ENCODE peak calls at places on chromosomes 11 and 22, in seven cellular contexts. X, P, Y, T, J, M and K are unnamed samples.

GRCh38 chr11:119518746-119519382 is 95.9 kb upstream of the THY1 start:
- DNase-seq in X (no peak), P (no peak), Y (peak; percentile 42), T (no peak), J (no peak), M (peak; percentile 53), K (peak; percentile 59)

GRCh38 chr11:114291381-114291780 is 4.8 kb upstream of the NNMT start:
- DNase-seq in X (no peak), P (no peak), Y (no peak), T (no peak), J (no peak), M (peak; percentile 76), K (no peak)

GRCh38 chr11:19912206-19913118 is 199.8 kb downstream of the NAV2 start:
- DNase-seq in X (no peak), P (no peak), Y (no peak), T (no peak), J (no peak), M (no peak), K (no peak)

GRCh38 chr22:26065847-26066246 is 103.4 kb upstream of the SEZ6L start:
- DNase-seq in X (no peak), P (no peak), Y (no peak), T (no peak), J (no peak), M (no peak), K (peak; percentile 47)

GRCh38 chr22:44951510-44951816 is 58.3 kb downstream of the PHF21B start:
- DNase-seq in X (no peak), P (no peak), Y (no peak), T (no peak), J (no peak), M (no peak), K (no peak)

GRCh38 chr22:27726726-27727449 is 74.7 kb downstream of the MN1 start:
- DNase-seq in X (no peak), P (peak; percentile 84), Y (peak; percentile 83), T (no peak), J (peak; percentile 88), M (peak; percentile 98), K (peak; percentile 74)

GRCh38 chr11:86713552-86713951 is 41.1 kb upstream of the ME3 start:
- DNase-seq in X (no peak), P (no peak), Y (peak; percentile 6), T (no peak), J (no peak), M (no peak), K (no peak)

GRCh38 chr11:69637601-69637955 is 3.4 kb upstream of the CCND1 start:
- DNase-seq in X (no peak), P (no peak), Y (peak; percentile 33), T (peak; percentile 72), J (no peak), M (no peak), K (no peak)

GRCh38 chr11:43035011-43035564 is 276.7 kb upstream of the API5 start:
- DNase-seq in X (no peak), P (peak; percentile 28), Y (no peak), T (no peak), J (no peak), M (no peak), K (no peak)

GRCh38 chr11:107898270-107898669 is 30.0 kb upstream of the RAB39A start:
- DNase-seq in X (no peak), P (no peak), Y (peak; percentile 58), T (no peak), J (no peak), M (peak; percentile 74), K (peak; percentile 61)

GRCh38 chr11:29627541-29627940 is 389.3 kb downstream of the KCNA4 start:
- DNase-seq in X (no peak), P (no peak), Y (no peak), T (no peak), J (no peak), M (no peak), K (no peak)

GRCh38 chr22:23772315-23773246 is at the start of gene MMP11:
- DNase-seq in X (peak; percentile 44), P (peak; percentile 50), Y (no peak), T (no peak), J (peak; percentile 73), M (peak; percentile 27), K (no peak)

GRCh38 chr11:5380740-5381342 is 2.8 kb upstream of the OR51M1 start:
- DNase-seq in X (no peak), P (peak; percentile 59), Y (no peak), T (no peak), J (no peak), M (peak; percentile 83), K (peak; percentile 58)

GRCh38 chr11:48170176-48170839 is 46.3 kb upstream of the OR4B1 start:
- DNase-seq in X (no peak), P (no peak), Y (no peak), T (no peak), J (peak; percentile 60), M (peak; percentile 14), K (no peak)

GRCh38 chr22:32701021-32701420 is 100.5 kb upstream of the TIMP3 start:
- DNase-seq in X (no peak), P (no peak), Y (peak; percentile 45), T (no peak), J (no peak), M (peak; percentile 28), K (peak; percentile 75)

GRCh38 chr22:38097557-38098409 is 12.7 kb downstream of the BAIAP2L2 start:
- DNase-seq in X (no peak), P (no peak), Y (no peak), T (peak; percentile 68), J (peak; percentile 24), M (peak; percentile 15), K (no peak)

GRCh38 chr22:21947040-21948014 is 5.3 kb downstream of the PPM1F start:
- DNase-seq in X (no peak), P (no peak), Y (peak; percentile 41), T (peak; percentile 63), J (no peak), M (peak; percentile 76), K (peak; percentile 59)

GRCh38 chr22:43363580-43364435 is 20.6 kb upstream of the SCUBE1 start:
- DNase-seq in X (no peak), P (no peak), Y (no peak), T (no peak), J (no peak), M (no peak), K (no peak)

GRCh38 chr11:96156379-96156722 is 186.6 kb downstream of the MAML2 start:
- DNase-seq in X (no peak), P (no peak), Y (peak; percentile 70), T (no peak), J (no peak), M (peak; percentile 77), K (no peak)

GRCh38 chr11:96157517-96157873 is 185.5 kb downstream of the MAML2 start:
- DNase-seq in X (no peak), P (no peak), Y (peak; percentile 33), T (no peak), J (no peak), M (no peak), K (no peak)

GRCh38 chr11:96154802-96155520 is 188.0 kb downstream of the MAML2 start:
- DNase-seq in X (no peak), P (no peak), Y (peak; percentile 36), T (no peak), J (no peak), M (peak; percentile 83), K (peak; percentile 41)

GRCh38 chr11:96158126-96158525 is 184.9 kb downstream of the MAML2 start:
- DNase-seq in X (no peak), P (no peak), Y (no peak), T (no peak), J (no peak), M (no peak), K (no peak)

DNA sequence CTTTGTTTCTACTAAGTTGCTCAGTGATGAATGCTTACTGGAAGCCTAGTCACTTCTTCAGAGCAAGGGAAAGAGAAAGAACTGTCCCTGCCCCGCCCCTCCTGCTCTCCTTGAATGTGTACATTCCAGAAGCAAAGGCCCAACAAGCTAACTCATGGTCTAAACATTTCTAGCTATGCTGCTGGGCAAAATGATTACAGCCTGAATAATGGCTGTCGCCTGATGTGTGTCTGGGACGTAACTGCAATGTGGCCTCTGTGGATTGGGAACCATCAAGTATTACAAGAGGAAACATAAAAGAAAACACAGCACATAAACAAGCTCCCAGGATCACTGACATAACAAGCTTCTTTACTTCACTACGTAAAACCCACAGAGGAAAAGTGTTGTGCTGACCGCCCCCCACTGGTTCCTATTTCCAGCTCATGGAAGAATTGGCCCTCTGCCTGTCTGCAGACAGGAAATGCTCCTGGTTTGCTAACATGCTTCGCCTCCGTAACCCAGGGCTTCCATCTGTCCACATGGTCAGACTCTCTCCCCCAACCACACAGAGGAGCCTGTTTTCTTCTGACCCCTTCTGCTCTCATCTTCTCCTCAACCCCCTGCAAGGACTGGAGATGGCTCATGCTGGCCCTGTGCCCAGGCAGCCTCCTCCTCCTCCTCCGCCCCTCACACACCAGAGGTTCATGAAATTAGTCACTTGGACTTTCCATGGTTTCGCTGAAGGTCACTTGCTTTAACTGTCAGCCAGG is 187.2 kb downstream of the MAML2 start:
- DNase-seq in X (no peak), P (peak; percentile 23), Y (peak; percentile 95), T (no peak), J (peak; percentile 85), M (peak; percentile 93), K (peak; percentile 94)
- TF ChIP-seq CTCF in X (no peak), P (no peak), Y (no peak), T (peak; percentile 28), J (peak; percentile 61), M (peak; percentile 35), K (no peak)

DNA sequence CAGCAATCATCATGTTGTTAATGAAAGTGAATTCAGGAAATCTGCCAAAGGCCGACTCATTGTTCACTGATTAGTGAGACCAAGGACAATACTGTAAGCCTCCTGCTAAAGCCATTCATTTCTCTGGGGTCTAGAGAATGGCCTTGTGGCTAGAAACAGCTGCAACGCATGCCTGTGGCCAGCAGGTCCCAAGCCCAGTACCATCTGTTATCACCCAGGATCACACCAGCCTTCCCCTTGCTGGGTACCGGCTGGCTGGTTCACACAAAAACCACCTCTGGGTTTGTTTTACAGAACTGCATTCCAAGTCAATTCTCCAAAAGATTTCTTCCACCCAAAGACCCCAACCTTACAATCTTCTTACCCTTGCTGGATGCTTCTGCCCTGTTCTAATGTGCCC is 1.1 kb downstream of the PLAAT5 start:
- DNase-seq in X (no peak), P (no peak), Y (no peak), T (no peak), J (no peak), M (peak; percentile 41), K (no peak)
- TF ChIP-seq CTCF in X (no peak), P (no peak), Y (no peak), T (peak; percentile 54), J (no peak), M (no peak), K (no peak)

DNA sequence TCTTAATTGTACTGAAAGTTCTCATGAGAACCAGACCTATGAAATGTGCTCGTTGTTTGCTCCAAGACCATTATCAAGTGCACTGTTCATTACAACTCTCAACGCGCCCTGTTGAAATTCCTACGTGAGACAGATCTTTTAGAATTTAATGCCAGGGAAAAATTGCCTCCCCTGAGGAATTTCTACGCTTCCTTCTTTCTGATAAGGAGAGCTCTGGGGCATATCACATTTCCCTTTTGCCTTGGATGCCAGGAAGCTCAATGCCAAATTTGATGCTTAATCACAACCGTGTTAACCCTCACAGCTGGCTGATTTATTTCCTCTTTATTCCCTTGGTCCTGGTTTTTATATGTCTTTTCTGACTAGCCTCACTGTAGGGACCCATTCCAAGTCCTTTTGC is 109.3 kb downstream of the MICAL2 start:
- DNase-seq in X (no peak), P (no peak), Y (no peak), T (no peak), J (no peak), M (peak; percentile 98), K (peak; percentile 56)
- TF ChIP-seq CTCF in X (no peak), P (no peak), Y (no peak), T (no peak), J (no peak), M (no peak), K (no peak)

GRCh38 chr11:1869427-1870325 is 16.8 kb downstream of the LSP1 start:
- DNase-seq in X (no peak), P (no peak), Y (no peak), T (no peak), J (peak; percentile 35), M (peak; percentile 24), K (no peak)
- TF ChIP-seq CTCF in X (no peak), P (no peak), Y (peak; percentile 20), T (peak; percentile 44), J (peak; percentile 44), M (peak; percentile 67), K (peak; percentile 25)